ENCODE peak calls at places on chromosomes 11 and 22, in five cellular contexts. One of them, this sample, is unnamed.

GRCh38 chr11:28086569-28086968 is 21.4 kb downstream of the KIF18A start:
- DNase-seq in K562: no peak
- DNase-seq in GM12891: no peak
- DNase-seq in H1: no peak
- DNase-seq in HepG2: no peak
- DNase-seq in this sample: no peak

GRCh38 chr11:57763568-57763967 is 2.0 kb downstream of the CTNND1 start:
- DNase-seq in K562: peak; percentile 34
- DNase-seq in GM12891: no peak
- DNase-seq in H1: no peak
- DNase-seq in HepG2: peak; percentile 50
- DNase-seq in this sample: no peak

GRCh38 chr11:86209806-86210657 is 34.5 kb upstream of the EED start:
- DNase-seq in K562: no peak
- DNase-seq in GM12891: no peak
- DNase-seq in H1: no peak
- DNase-seq in HepG2: peak; percentile 94
- DNase-seq in this sample: no peak

GRCh38 chr11:99257131-99257530 is 236.4 kb downstream of the CNTN5 start:
- DNase-seq in K562: no peak
- DNase-seq in GM12891: no peak
- DNase-seq in H1: no peak
- DNase-seq in HepG2: peak; percentile 72
- DNase-seq in this sample: no peak

GRCh38 chr22:49667236-49667635 is 160.4 kb downstream of the BRD1 start:
- DNase-seq in K562: no peak
- DNase-seq in GM12891: no peak
- DNase-seq in H1: no peak
- DNase-seq in HepG2: no peak
- DNase-seq in this sample: no peak

GRCh38 chr11:38411149-38411548 is 1813.1 kb upstream of the RAG2 start:
- DNase-seq in K562: no peak
- DNase-seq in GM12891: no peak
- DNase-seq in H1: no peak
- DNase-seq in HepG2: no peak
- DNase-seq in this sample: no peak

GRCh38 chr11:87030458-87031054 is 7.2 kb upstream of the TMEM135 start:
- DNase-seq in K562: no peak
- DNase-seq in GM12891: no peak
- DNase-seq in H1: no peak
- DNase-seq in HepG2: peak; percentile 29
- DNase-seq in this sample: no peak

GRCh38 chr22:17085277-17086091 is 684 bp downstream of the IL17RA start:
- DNase-seq in K562: peak; percentile 67
- DNase-seq in GM12891: no peak
- DNase-seq in H1: no peak
- DNase-seq in HepG2: no peak
- DNase-seq in this sample: no peak

GRCh38 chr11:73361953-73362776 is 14.0 kb upstream of the RELT start:
- DNase-seq in K562: peak; percentile 98
- DNase-seq in GM12891: no peak
- DNase-seq in H1: peak; percentile 65
- DNase-seq in HepG2: no peak
- DNase-seq in this sample: no peak

GRCh38 chr11:70614034-70614681 is 215.8 kb downstream of the CTTN start:
- DNase-seq in K562: no peak
- DNase-seq in GM12891: no peak
- DNase-seq in H1: no peak
- DNase-seq in HepG2: peak; percentile 49
- DNase-seq in this sample: no peak

GRCh38 chr22:36386351-36386899 is 1.3 kb downstream of the MYH9 start:
- DNase-seq in K562: no peak
- DNase-seq in GM12891: no peak
- DNase-seq in H1: no peak
- DNase-seq in HepG2: no peak
- DNase-seq in this sample: peak; percentile 60

GRCh38 chr22:36387664-36387913 is 178 bp downstream of the MYH9 start:
- DNase-seq in K562: no peak
- DNase-seq in GM12891: no peak
- DNase-seq in H1: no peak
- DNase-seq in HepG2: no peak
- DNase-seq in this sample: no peak

GRCh38 chr22:36386900-36387663 is 685 bp downstream of the MYH9 start:
- DNase-seq in K562: peak; percentile 30
- DNase-seq in GM12891: no peak
- DNase-seq in H1: no peak
- DNase-seq in HepG2: no peak
- DNase-seq in this sample: peak; percentile 46

GRCh38 chr22:36384766-36385400 is 2.9 kb downstream of the MYH9 start:
- DNase-seq in K562: no peak
- DNase-seq in GM12891: no peak
- DNase-seq in H1: no peak
- DNase-seq in HepG2: no peak
- DNase-seq in this sample: no peak

GRCh38 chr22:36385491-36386350 is 2.0 kb downstream of the MYH9 start:
- DNase-seq in K562: no peak
- DNase-seq in GM12891: no peak
- DNase-seq in H1: no peak
- DNase-seq in HepG2: peak; percentile 57
- DNase-seq in this sample: no peak
- TF ChIP-seq POLR2AphosphoS5 in K562: no peak
- TF ChIP-seq POLR2AphosphoS5 in GM12891: no peak
- TF ChIP-seq POLR2AphosphoS5 in H1: peak; percentile 55
- TF ChIP-seq POLR2AphosphoS5 in HepG2: no peak
- TF ChIP-seq POLR2AphosphoS5 in this sample: no peak

GRCh38 chr11:11979487-11980117 is 28.8 kb downstream of the DKK3 start:
- DNase-seq in K562: no peak
- DNase-seq in GM12891: no peak
- DNase-seq in H1: no peak
- DNase-seq in HepG2: no peak
- DNase-seq in this sample: no peak
- TF ChIP-seq POLR2A in K562: no peak
- TF ChIP-seq POLR2A in GM12891: no peak
- TF ChIP-seq POLR2A in H1: no peak
- TF ChIP-seq POLR2A in HepG2: no peak
- TF ChIP-seq POLR2A in this sample: no peak

GRCh38 chr11:31812392-31813241 is 1.5 kb upstream of the PAX6 start:
- DNase-seq in K562: no peak
- DNase-seq in GM12891: no peak
- DNase-seq in H1: no peak
- DNase-seq in HepG2: peak; percentile 17
- DNase-seq in this sample: no peak

GRCh38 chr11:31813961-31814868 is 3.1 kb upstream of the PAX6 start:
- DNase-seq in K562: no peak
- DNase-seq in GM12891: no peak
- DNase-seq in H1: no peak
- DNase-seq in HepG2: no peak
- DNase-seq in this sample: no peak

GRCh38 chr11:31815743-31816466 is 4.8 kb upstream of the PAX6 start:
- DNase-seq in K562: peak; percentile 45
- DNase-seq in GM12891: no peak
- DNase-seq in H1: no peak
- DNase-seq in HepG2: no peak
- DNase-seq in this sample: no peak

GRCh38 chr11:31810779-31811647 is at the start of gene PAX6:
- DNase-seq in K562: peak; percentile 57
- DNase-seq in GM12891: no peak
- DNase-seq in H1: no peak
- DNase-seq in HepG2: peak; percentile 51
- DNase-seq in this sample: no peak

GRCh38 chr11:31813242-31813960 is 2.3 kb upstream of the PAX6 start:
- DNase-seq in K562: no peak
- DNase-seq in GM12891: no peak
- DNase-seq in H1: no peak
- DNase-seq in HepG2: no peak
- DNase-seq in this sample: no peak
- TF ChIP-seq TAF1 in K562: no peak
- TF ChIP-seq TAF1 in GM12891: no peak
- TF ChIP-seq TAF1 in H1: no peak
- TF ChIP-seq TAF1 in HepG2: no peak
- TF ChIP-seq TAF1 in this sample: no peak

GRCh38 chr11:126339073-126339865 is 16.2 kb upstream of the ST3GAL4 start:
- DNase-seq in K562: no peak
- DNase-seq in GM12891: no peak
- DNase-seq in H1: no peak
- DNase-seq in HepG2: no peak
- DNase-seq in this sample: no peak

GRCh38 chr11:126338346-126339055 is 17.0 kb upstream of the ST3GAL4 start:
- DNase-seq in K562: no peak
- DNase-seq in GM12891: no peak
- DNase-seq in H1: no peak
- DNase-seq in HepG2: no peak
- DNase-seq in this sample: no peak

GRCh38 chr11:126341760-126342161 is 13.7 kb upstream of the ST3GAL4 start:
- DNase-seq in K562: no peak
- DNase-seq in GM12891: no peak
- DNase-seq in H1: no peak
- DNase-seq in HepG2: no peak
- DNase-seq in this sample: no peak

GRCh38 chr11:126340960-126341709 is 14.4 kb upstream of the ST3GAL4 start:
- DNase-seq in K562: no peak
- DNase-seq in GM12891: no peak
- DNase-seq in H1: no peak
- DNase-seq in HepG2: no peak
- DNase-seq in this sample: no peak

GRCh38 chr11:126339866-126340434 is 15.5 kb upstream of the ST3GAL4 start:
- DNase-seq in K562: no peak
- DNase-seq in GM12891: no peak
- DNase-seq in H1: no peak
- DNase-seq in HepG2: no peak
- DNase-seq in this sample: no peak
- TF ChIP-seq POLR2AphosphoS5 in K562: no peak
- TF ChIP-seq POLR2AphosphoS5 in GM12891: no peak
- TF ChIP-seq POLR2AphosphoS5 in H1: no peak
- TF ChIP-seq POLR2AphosphoS5 in HepG2: no peak
- TF ChIP-seq POLR2AphosphoS5 in this sample: no peak

DNA sequence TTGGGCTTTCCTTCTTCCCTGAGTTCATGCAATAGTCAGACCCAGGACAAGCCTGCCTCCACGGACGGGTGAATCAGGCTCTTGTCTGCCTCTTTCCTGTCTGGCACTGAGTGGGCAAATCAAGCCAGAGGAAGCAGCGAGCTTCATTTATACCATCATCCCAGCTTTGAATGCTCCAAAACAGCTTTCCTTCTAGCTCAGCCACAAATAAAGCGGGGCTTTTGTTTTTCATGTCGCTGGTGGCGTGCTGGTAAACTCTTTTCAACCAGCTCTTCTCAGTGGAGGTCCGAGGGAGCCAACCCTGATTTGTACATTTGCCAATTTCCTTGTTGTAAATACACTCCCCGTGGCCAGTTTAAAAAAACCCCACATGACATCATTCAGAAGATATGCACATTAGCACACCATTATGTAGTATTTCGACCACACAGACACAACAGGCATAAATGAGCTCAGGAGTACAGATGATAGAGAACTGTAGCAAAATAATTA is 8.6 kb downstream of the C11orf91 start:
- DNase-seq in K562: no peak
- DNase-seq in GM12891: no peak
- DNase-seq in H1: no peak
- DNase-seq in HepG2: peak; percentile 76
- DNase-seq in this sample: no peak
- TF ChIP-seq POLR2A in K562: no peak
- TF ChIP-seq POLR2A in GM12891: no peak
- TF ChIP-seq POLR2A in H1: no peak
- TF ChIP-seq POLR2A in HepG2: no peak
- TF ChIP-seq POLR2A in this sample: no peak

GRCh38 chr11:8333431-8334401 is 70.0 kb upstream of the LMO1 start:
- DNase-seq in K562: no peak
- DNase-seq in GM12891: no peak
- DNase-seq in H1: no peak
- DNase-seq in HepG2: no peak
- DNase-seq in this sample: no peak
- TF ChIP-seq TAF1 in K562: no peak
- TF ChIP-seq TAF1 in GM12891: no peak
- TF ChIP-seq TAF1 in H1: no peak
- TF ChIP-seq TAF1 in HepG2: no peak
- TF ChIP-seq TAF1 in this sample: no peak

DNA sequence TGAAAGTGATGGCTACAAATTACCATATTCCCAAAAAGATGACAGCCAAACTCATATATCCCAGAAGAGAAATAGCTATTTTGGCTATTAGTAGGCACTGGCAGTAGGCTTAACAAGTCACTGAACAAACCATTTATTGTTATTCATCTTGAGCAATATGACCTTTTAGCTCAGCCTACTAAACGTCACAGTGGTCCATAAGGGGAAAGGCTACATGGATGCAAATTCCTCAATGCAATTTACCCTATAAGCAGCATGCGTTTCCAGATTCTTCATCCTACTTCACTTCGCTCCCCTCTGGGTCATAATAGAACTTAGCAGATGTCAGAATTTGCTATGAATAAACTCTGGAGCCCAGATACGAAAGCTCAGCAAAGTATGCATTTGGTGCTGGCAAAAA is 114.0 kb downstream of the SIK3 start:
- DNase-seq in K562: no peak
- DNase-seq in GM12891: no peak
- DNase-seq in H1: no peak
- DNase-seq in HepG2: peak; percentile 68
- DNase-seq in this sample: no peak
- TF ChIP-seq POLR2AphosphoS5 in K562: no peak
- TF ChIP-seq POLR2AphosphoS5 in GM12891: no peak
- TF ChIP-seq POLR2AphosphoS5 in H1: no peak
- TF ChIP-seq POLR2AphosphoS5 in HepG2: no peak
- TF ChIP-seq POLR2AphosphoS5 in this sample: no peak

DNA sequence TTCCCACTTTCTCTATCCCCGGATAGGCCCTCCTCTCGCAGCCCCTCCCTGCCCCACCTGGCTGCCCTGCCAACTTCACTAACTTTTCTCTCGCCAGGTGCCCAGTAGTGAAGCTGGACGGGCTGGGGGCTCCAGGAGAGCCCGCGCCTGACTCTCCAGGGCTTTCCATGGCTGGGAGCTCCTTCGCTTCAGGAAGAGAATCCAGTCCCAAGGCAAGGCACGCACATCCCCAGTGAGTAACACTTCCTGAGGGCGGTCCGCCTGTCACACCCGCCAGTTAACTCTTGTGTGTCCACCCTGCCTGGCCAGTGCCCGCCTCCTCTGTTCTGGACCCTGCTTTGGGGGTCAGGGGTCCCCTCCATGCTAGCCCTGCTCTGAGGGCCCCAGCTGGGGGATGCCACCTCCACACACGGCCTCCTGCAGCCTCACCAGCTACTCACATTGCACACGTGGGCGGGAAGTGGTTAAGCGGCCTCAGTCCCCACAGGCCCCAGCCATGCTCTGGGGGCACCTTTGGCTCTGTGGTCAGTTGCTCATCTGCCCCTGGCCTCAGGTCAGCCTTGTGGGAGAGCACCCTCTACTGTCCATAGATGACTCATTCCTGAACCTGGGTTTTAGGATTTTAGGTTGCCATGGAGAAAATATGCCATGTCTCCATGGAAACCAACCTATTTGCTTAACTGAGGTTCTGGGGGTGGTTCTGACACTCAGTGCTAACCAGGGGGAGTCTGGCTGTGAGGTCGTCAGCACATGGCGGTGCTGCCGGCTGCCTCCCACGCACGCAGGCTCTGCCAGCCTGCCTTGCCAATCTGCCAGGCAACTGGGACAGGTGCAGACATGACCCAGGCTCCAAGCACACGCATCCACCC is at the start of gene RIN1:
- DNase-seq in K562: peak; percentile 85
- DNase-seq in GM12891: peak; percentile 90
- DNase-seq in H1: no peak
- DNase-seq in HepG2: peak; percentile 89
- DNase-seq in this sample: peak; percentile 85
- TF ChIP-seq POLR2A in K562: peak; percentile 45
- TF ChIP-seq POLR2A in GM12891: no peak
- TF ChIP-seq POLR2A in H1: no peak
- TF ChIP-seq POLR2A in HepG2: no peak
- TF ChIP-seq POLR2A in this sample: peak; percentile 38

This sample was measured in GM12892.